ENCODE peak calls at places on chromosomes 2 and 18, in nine cellular contexts. One of them, this sample, is unnamed.

GRCh38 chr18:31931886-31932240 is 11.1 kb downstream of the TRAPPC8 start:
- DNase-seq in CD4-positive, CD25-positive, alpha-beta regulatory T cell: no peak
- DNase-seq in hypothalamus: no peak
- DNase-seq in HTR-8/SVneo: no peak
- DNase-seq in Caki2: no peak
- DNase-seq in uterus: no peak
- DNase-seq in progenitor cell of endocrine pancreas: no peak
- DNase-seq in activated CD4-positive, alpha-beta T cell treated with anti-CD3 and anti-CD28 coated beads, Interleukin-2, amount 50 U/mL, for 1 hour: no peak
- DNase-seq in T-helper 1 cell: no peak
- DNase-seq in this sample: no peak

GRCh38 chr2:152706477-152707020 is 10.7 kb downstream of the PRPF40A start:
- DNase-seq in hypothalamus: no peak
- DNase-seq in Caki2: no peak
- DNase-seq in CD4-positive, CD25-positive, alpha-beta regulatory T cell: no peak
- DNase-seq in progenitor cell of endocrine pancreas: no peak
- DNase-seq in uterus: no peak
- DNase-seq in T-helper 1 cell: no peak
- DNase-seq in HTR-8/SVneo: no peak
- DNase-seq in activated CD4-positive, alpha-beta T cell treated with anti-CD3 and anti-CD28 coated beads, Interleukin-2, amount 50 U/mL, for 1 hour: no peak
- DNase-seq in this sample: no peak

GRCh38 chr18:26956894-26957293 is 91.4 kb upstream of the AQP4 start:
- DNase-seq in T-helper 1 cell: no peak
- DNase-seq in Caki2: no peak
- DNase-seq in activated CD4-positive, alpha-beta T cell treated with anti-CD3 and anti-CD28 coated beads, Interleukin-2, amount 50 U/mL, for 1 hour: no peak
- DNase-seq in uterus: no peak
- DNase-seq in progenitor cell of endocrine pancreas: no peak
- DNase-seq in hypothalamus: no peak
- DNase-seq in CD4-positive, CD25-positive, alpha-beta regulatory T cell: no peak
- DNase-seq in HTR-8/SVneo: no peak
- DNase-seq in this sample: no peak

GRCh38 chr2:4914551-4914950 is 777.6 kb upstream of the SOX11 start:
- DNase-seq in CD4-positive, CD25-positive, alpha-beta regulatory T cell: no peak
- DNase-seq in activated CD4-positive, alpha-beta T cell treated with anti-CD3 and anti-CD28 coated beads, Interleukin-2, amount 50 U/mL, for 1 hour: no peak
- DNase-seq in Caki2: peak
- DNase-seq in T-helper 1 cell: no peak
- DNase-seq in progenitor cell of endocrine pancreas: no peak
- DNase-seq in HTR-8/SVneo: no peak
- DNase-seq in hypothalamus: no peak
- DNase-seq in uterus: no peak
- DNase-seq in this sample: no peak

GRCh38 chr2:200471324-200471848 is 38.5 kb downstream of the KCTD18 start:
- DNase-seq in hypothalamus: peak
- DNase-seq in activated CD4-positive, alpha-beta T cell treated with anti-CD3 and anti-CD28 coated beads, Interleukin-2, amount 50 U/mL, for 1 hour: peak
- DNase-seq in Caki2: peak
- DNase-seq in T-helper 1 cell: no peak
- DNase-seq in uterus: no peak
- DNase-seq in progenitor cell of endocrine pancreas: no peak
- DNase-seq in HTR-8/SVneo: peak
- DNase-seq in CD4-positive, CD25-positive, alpha-beta regulatory T cell: peak
- DNase-seq in this sample: no peak

GRCh38 chr18:25080988-25081387 is 271.0 kb downstream of the ZNF521 start:
- DNase-seq in HTR-8/SVneo: no peak
- DNase-seq in hypothalamus: no peak
- DNase-seq in T-helper 1 cell: no peak
- DNase-seq in progenitor cell of endocrine pancreas: no peak
- DNase-seq in Caki2: no peak
- DNase-seq in CD4-positive, CD25-positive, alpha-beta regulatory T cell: no peak
- DNase-seq in activated CD4-positive, alpha-beta T cell treated with anti-CD3 and anti-CD28 coated beads, Interleukin-2, amount 50 U/mL, for 1 hour: no peak
- DNase-seq in uterus: no peak
- DNase-seq in this sample: no peak

GRCh38 chr18:72799106-72799505 is 68.7 kb downstream of the NETO1 start:
- DNase-seq in activated CD4-positive, alpha-beta T cell treated with anti-CD3 and anti-CD28 coated beads, Interleukin-2, amount 50 U/mL, for 1 hour: no peak
- DNase-seq in CD4-positive, CD25-positive, alpha-beta regulatory T cell: no peak
- DNase-seq in progenitor cell of endocrine pancreas: no peak
- DNase-seq in uterus: no peak
- DNase-seq in Caki2: no peak
- DNase-seq in hypothalamus: no peak
- DNase-seq in HTR-8/SVneo: no peak
- DNase-seq in T-helper 1 cell: no peak
- DNase-seq in this sample: no peak

GRCh38 chr2:144703852-144704324 is 184.0 kb upstream of the ZEB2 start:
- DNase-seq in progenitor cell of endocrine pancreas: no peak
- DNase-seq in activated CD4-positive, alpha-beta T cell treated with anti-CD3 and anti-CD28 coated beads, Interleukin-2, amount 50 U/mL, for 1 hour: no peak
- DNase-seq in HTR-8/SVneo: peak
- DNase-seq in Caki2: peak
- DNase-seq in T-helper 1 cell: no peak
- DNase-seq in uterus: peak
- DNase-seq in hypothalamus: no peak
- DNase-seq in CD4-positive, CD25-positive, alpha-beta regulatory T cell: no peak
- DNase-seq in this sample: peak

GRCh38 chr2:233422050-233422639 is 67.9 kb downstream of the DGKD start:
- DNase-seq in CD4-positive, CD25-positive, alpha-beta regulatory T cell: peak
- DNase-seq in HTR-8/SVneo: peak
- DNase-seq in T-helper 1 cell: peak
- DNase-seq in uterus: no peak
- DNase-seq in progenitor cell of endocrine pancreas: no peak
- DNase-seq in activated CD4-positive, alpha-beta T cell treated with anti-CD3 and anti-CD28 coated beads, Interleukin-2, amount 50 U/mL, for 1 hour: peak
- DNase-seq in Caki2: peak
- DNase-seq in hypothalamus: no peak
- DNase-seq in this sample: no peak

GRCh38 chr2:85248741-85249524 is 78.9 kb downstream of the TGOLN2 start:
- DNase-seq in CD4-positive, CD25-positive, alpha-beta regulatory T cell: no peak
- DNase-seq in hypothalamus: no peak
- DNase-seq in uterus: no peak
- DNase-seq in progenitor cell of endocrine pancreas: no peak
- DNase-seq in T-helper 1 cell: no peak
- DNase-seq in activated CD4-positive, alpha-beta T cell treated with anti-CD3 and anti-CD28 coated beads, Interleukin-2, amount 50 U/mL, for 1 hour: no peak
- DNase-seq in HTR-8/SVneo: peak
- DNase-seq in Caki2: no peak
- DNase-seq in this sample: no peak

GRCh38 chr2:44774826-44775492 is 166.5 kb upstream of the SIX3 start:
- DNase-seq in T-helper 1 cell: no peak
- DNase-seq in CD4-positive, CD25-positive, alpha-beta regulatory T cell: no peak
- DNase-seq in HTR-8/SVneo: no peak
- DNase-seq in progenitor cell of endocrine pancreas: no peak
- DNase-seq in Caki2: no peak
- DNase-seq in uterus: no peak
- DNase-seq in activated CD4-positive, alpha-beta T cell treated with anti-CD3 and anti-CD28 coated beads, Interleukin-2, amount 50 U/mL, for 1 hour: no peak
- DNase-seq in hypothalamus: no peak
- DNase-seq in this sample: no peak

GRCh38 chr18:27695509-27695908 is 481.4 kb downstream of the CDH2 start:
- DNase-seq in Caki2: peak
- DNase-seq in T-helper 1 cell: no peak
- DNase-seq in activated CD4-positive, alpha-beta T cell treated with anti-CD3 and anti-CD28 coated beads, Interleukin-2, amount 50 U/mL, for 1 hour: no peak
- DNase-seq in HTR-8/SVneo: no peak
- DNase-seq in CD4-positive, CD25-positive, alpha-beta regulatory T cell: no peak
- DNase-seq in progenitor cell of endocrine pancreas: no peak
- DNase-seq in hypothalamus: no peak
- DNase-seq in uterus: no peak
- DNase-seq in this sample: no peak

GRCh38 chr2:1593371-1594205 is 150.7 kb downstream of the PXDN start:
- DNase-seq in HTR-8/SVneo: peak
- DNase-seq in Caki2: peak
- DNase-seq in CD4-positive, CD25-positive, alpha-beta regulatory T cell: no peak
- DNase-seq in T-helper 1 cell: no peak
- DNase-seq in hypothalamus: no peak
- DNase-seq in progenitor cell of endocrine pancreas: no peak
- DNase-seq in activated CD4-positive, alpha-beta T cell treated with anti-CD3 and anti-CD28 coated beads, Interleukin-2, amount 50 U/mL, for 1 hour: no peak
- DNase-seq in uterus: no peak
- DNase-seq in this sample: peak

GRCh38 chr2:235577404-235578330 is 83.8 kb downstream of the AGAP1 start:
- DNase-seq in activated CD4-positive, alpha-beta T cell treated with anti-CD3 and anti-CD28 coated beads, Interleukin-2, amount 50 U/mL, for 1 hour: no peak
- DNase-seq in HTR-8/SVneo: no peak
- DNase-seq in hypothalamus: peak
- DNase-seq in T-helper 1 cell: no peak
- DNase-seq in Caki2: no peak
- DNase-seq in CD4-positive, CD25-positive, alpha-beta regulatory T cell: no peak
- DNase-seq in uterus: no peak
- DNase-seq in progenitor cell of endocrine pancreas: no peak
- DNase-seq in this sample: no peak

GRCh38 chr2:97067279-97068004 is 27.2 kb downstream of the FAHD2B start:
- DNase-seq in activated CD4-positive, alpha-beta T cell treated with anti-CD3 and anti-CD28 coated beads, Interleukin-2, amount 50 U/mL, for 1 hour: no peak
- DNase-seq in hypothalamus: no peak
- DNase-seq in T-helper 1 cell: no peak
- DNase-seq in progenitor cell of endocrine pancreas: no peak
- DNase-seq in Caki2: no peak
- DNase-seq in uterus: no peak
- DNase-seq in HTR-8/SVneo: peak
- DNase-seq in CD4-positive, CD25-positive, alpha-beta regulatory T cell: no peak
- DNase-seq in this sample: no peak

This sample was measured in CD14-positive monocyte.